ENCODE peak calls at places on chromosomes 7 and 10, in four cellular contexts. One of them, this sample, is unnamed.

GRCh38 chr10:111081595-111081994 is 4.8 kb downstream of the ADRA2A start:
- DNase-seq in prostate gland: no peak
- DNase-seq in heart left ventricle: no peak
- DNase-seq in uterus: no peak
- DNase-seq in this sample: no peak

GRCh38 chr7:87517136-87517805 is 41.8 kb upstream of the ABCB4 start:
- DNase-seq in prostate gland: no peak
- DNase-seq in heart left ventricle: no peak
- DNase-seq in uterus: no peak
- DNase-seq in this sample: no peak

GRCh38 chr10:90775351-90776028 is 82.3 kb downstream of the HTR7 start:
- DNase-seq in prostate gland: no peak
- DNase-seq in heart left ventricle: no peak
- DNase-seq in uterus: no peak
- DNase-seq in this sample: no peak

GRCh38 chr10:50604049-50604640 is 19.6 kb downstream of the SGMS1 start:
- DNase-seq in prostate gland: no peak
- DNase-seq in heart left ventricle: no peak
- DNase-seq in uterus: no peak
- DNase-seq in this sample: no peak

GRCh38 chr7:75596727-75597614 is 104.9 kb downstream of the SPDYE5 start:
- DNase-seq in prostate gland: no peak
- DNase-seq in heart left ventricle: no peak
- DNase-seq in uterus: no peak
- DNase-seq in this sample: no peak

GRCh38 chr7:120695848-120696247 is 162.1 kb downstream of the TSPAN12 start:
- DNase-seq in prostate gland: peak
- DNase-seq in heart left ventricle: no peak
- DNase-seq in uterus: no peak
- DNase-seq in this sample: no peak

GRCh38 chr10:118723467-118723866 is 31.3 kb downstream of the CACUL1 start:
- DNase-seq in prostate gland: no peak
- DNase-seq in heart left ventricle: no peak
- DNase-seq in uterus: no peak
- DNase-seq in this sample: no peak

GRCh38 chr7:142806957-142807356 is 36.2 kb downstream of the PRSS2 start:
- DNase-seq in prostate gland: no peak
- DNase-seq in heart left ventricle: no peak
- DNase-seq in uterus: no peak
- DNase-seq in this sample: no peak

GRCh38 chr7:112467867-112468266 is 12.9 kb upstream of the LSMEM1 start:
- DNase-seq in prostate gland: no peak
- DNase-seq in heart left ventricle: no peak
- DNase-seq in uterus: no peak
- DNase-seq in this sample: no peak

GRCh38 chr10:785539-786214 is 96.2 kb upstream of the DIP2C start:
- DNase-seq in prostate gland: no peak
- DNase-seq in heart left ventricle: peak
- DNase-seq in uterus: no peak
- DNase-seq in this sample: peak

GRCh38 chr7:30472771-30473392 is 5.7 kb downstream of the NOD1 start:
- DNase-seq in prostate gland: no peak
- DNase-seq in heart left ventricle: no peak
- DNase-seq in uterus: no peak
- DNase-seq in this sample: no peak

GRCh38 chr7:129482781-129483180 is 19.6 kb upstream of the SMKR1 start:
- DNase-seq in prostate gland: no peak
- DNase-seq in heart left ventricle: no peak
- DNase-seq in uterus: no peak
- DNase-seq in this sample: no peak

GRCh38 chr10:53013201-53013808 is 240.7 kb upstream of the MBL2 start:
- DNase-seq in prostate gland: no peak
- DNase-seq in heart left ventricle: no peak
- DNase-seq in uterus: no peak
- DNase-seq in this sample: no peak

GRCh38 chr7:47653550-47654351 is 71.8 kb upstream of the TNS3 start:
- DNase-seq in prostate gland: no peak
- DNase-seq in heart left ventricle: no peak
- DNase-seq in uterus: no peak
- DNase-seq in this sample: no peak

GRCh38 chr10:58637372-58637771 is 124.7 kb downstream of the BICC1 start:
- DNase-seq in prostate gland: no peak
- DNase-seq in heart left ventricle: no peak
- DNase-seq in uterus: no peak
- DNase-seq in this sample: no peak

GRCh38 chr10:112369495-112370423 is 4.2 kb upstream of the ACSL5 start:
- DNase-seq in prostate gland: no peak
- DNase-seq in heart left ventricle: no peak
- DNase-seq in uterus: no peak
- DNase-seq in this sample: peak

GRCh38 chr10:90742189-90742588 is 115.7 kb downstream of the HTR7 start:
- DNase-seq in prostate gland: no peak
- DNase-seq in heart left ventricle: no peak
- DNase-seq in uterus: no peak
- DNase-seq in this sample: no peak

GRCh38 chr10:60798031-60798430 is 19.8 kb downstream of the CDK1 start:
- DNase-seq in prostate gland: no peak
- DNase-seq in heart left ventricle: no peak
- DNase-seq in uterus: no peak
- DNase-seq in this sample: no peak

GRCh38 chr7:86645676-86646276 is 2.1 kb downstream of the GRM3 start:
- DNase-seq in prostate gland: no peak
- DNase-seq in heart left ventricle: no peak
- DNase-seq in uterus: no peak
- DNase-seq in this sample: no peak

GRCh38 chr7:36406156-36406555 is 16.5 kb downstream of the ANLN start:
- DNase-seq in prostate gland: no peak
- DNase-seq in heart left ventricle: no peak
- DNase-seq in uterus: no peak
- DNase-seq in this sample: no peak

GRCh38 chr10:28171468-28172235 is 131.2 kb downstream of the MPP7 start:
- DNase-seq in prostate gland: no peak
- DNase-seq in heart left ventricle: no peak
- DNase-seq in uterus: peak
- DNase-seq in this sample: peak

GRCh38 chr7:78542981-78543380 is 744.4 kb downstream of the PHTF2 start:
- DNase-seq in prostate gland: no peak
- DNase-seq in heart left ventricle: no peak
- DNase-seq in uterus: no peak
- DNase-seq in this sample: no peak

GRCh38 chr10:5551531-5552375 is 27.0 kb downstream of the CALML3 start:
- DNase-seq in prostate gland: no peak
- DNase-seq in heart left ventricle: peak
- DNase-seq in uterus: no peak
- DNase-seq in this sample: no peak

GRCh38 chr7:122549578-122549977 is 149.3 kb downstream of the RNF133 start:
- DNase-seq in prostate gland: no peak
- DNase-seq in heart left ventricle: no peak
- DNase-seq in uterus: no peak
- DNase-seq in this sample: no peak

GRCh38 chr7:30782690-30783089 is 11.5 kb downstream of the MINDY4 start:
- DNase-seq in prostate gland: no peak
- DNase-seq in heart left ventricle: no peak
- DNase-seq in uterus: no peak
- DNase-seq in this sample: no peak

GRCh38 chr7:29764227-29764626 is 42.1 kb upstream of the WIPF3 start:
- DNase-seq in prostate gland: no peak
- DNase-seq in heart left ventricle: no peak
- DNase-seq in uterus: no peak
- DNase-seq in this sample: no peak

GRCh38 chr7:99825873-99826272 is 1.9 kb upstream of the CYP3A43 start:
- DNase-seq in prostate gland: no peak
- DNase-seq in heart left ventricle: no peak
- DNase-seq in uterus: no peak
- DNase-seq in this sample: no peak

GRCh38 chr10:11638055-11638698 is 26.7 kb upstream of the USP6NL start:
- DNase-seq in prostate gland: no peak
- DNase-seq in heart left ventricle: no peak
- DNase-seq in uterus: no peak
- DNase-seq in this sample: no peak

GRCh38 chr10:7787857-7788639 is at the start of the genes ATP5F1C and KIN:
- DNase-seq in prostate gland: peak
- DNase-seq in heart left ventricle: peak
- DNase-seq in uterus: peak
- DNase-seq in this sample: peak

GRCh38 chr10:103197891-103198290 is 4.8 kb upstream of the NT5C2 start:
- DNase-seq in prostate gland: no peak
- DNase-seq in heart left ventricle: no peak
- DNase-seq in uterus: no peak
- DNase-seq in this sample: no peak

GRCh38 chr10:103199498-103199897 is 6.4 kb upstream of the NT5C2 start:
- DNase-seq in prostate gland: no peak
- DNase-seq in heart left ventricle: no peak
- DNase-seq in uterus: no peak
- DNase-seq in this sample: no peak

GRCh38 chr10:103193820-103194529 is 903 bp upstream of the NT5C2 start:
- DNase-seq in prostate gland: peak
- DNase-seq in heart left ventricle: no peak
- DNase-seq in uterus: peak
- DNase-seq in this sample: no peak

GRCh38 chr10:103198648-103199047 is 5.6 kb upstream of the NT5C2 start:
- DNase-seq in prostate gland: no peak
- DNase-seq in heart left ventricle: no peak
- DNase-seq in uterus: no peak
- DNase-seq in this sample: no peak

GRCh38 chr10:103197177-103197576 is 4.1 kb upstream of the NT5C2 start:
- DNase-seq in prostate gland: no peak
- DNase-seq in heart left ventricle: peak
- DNase-seq in uterus: no peak
- DNase-seq in this sample: no peak
- TF ChIP-seq POLR2A in prostate gland: no peak
- TF ChIP-seq POLR2A in heart left ventricle: no peak
- TF ChIP-seq POLR2A in uterus: no peak
- TF ChIP-seq POLR2A in this sample: no peak

DNA sequence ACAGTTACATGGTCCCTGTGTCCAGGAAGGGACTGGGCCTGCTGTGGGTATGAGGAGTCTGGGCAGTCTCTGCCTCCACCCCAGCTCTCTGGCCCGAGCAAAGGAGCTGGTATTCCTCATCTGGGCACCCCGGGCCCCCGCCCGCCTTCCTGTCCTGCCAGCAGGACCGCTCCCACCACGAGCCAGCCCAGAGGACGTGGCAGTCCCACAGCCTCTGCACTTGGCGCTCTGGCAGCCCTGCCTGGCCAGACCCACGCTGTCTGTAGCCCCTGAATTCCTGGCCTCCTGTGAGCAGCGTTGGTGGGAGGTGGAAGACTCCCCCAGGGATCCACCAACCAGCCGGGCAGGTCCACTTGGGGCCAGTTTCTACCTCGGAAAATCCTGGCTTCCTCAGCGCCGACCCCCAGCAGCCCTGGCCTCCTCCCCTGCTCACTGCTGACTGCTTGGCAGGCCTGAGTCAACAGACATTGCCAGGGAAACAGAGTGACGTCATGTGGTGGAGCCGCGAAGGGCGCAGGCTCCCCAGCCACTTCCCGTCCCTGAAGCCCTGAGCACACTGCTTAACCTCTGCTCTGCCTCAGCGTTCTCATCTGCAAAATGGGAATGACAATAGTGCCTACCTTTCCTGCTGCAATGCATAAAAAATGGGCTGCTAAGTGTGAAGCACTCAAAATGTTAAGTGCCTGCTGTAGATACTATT is 21.6 kb upstream of the LIMK1 start:
- DNase-seq in prostate gland: peak
- DNase-seq in heart left ventricle: peak
- DNase-seq in uterus: peak
- DNase-seq in this sample: peak
- TF ChIP-seq POLR2A in prostate gland: peak
- TF ChIP-seq POLR2A in heart left ventricle: no peak
- TF ChIP-seq POLR2A in uterus: peak
- TF ChIP-seq POLR2A in this sample: peak

GRCh38 chr7:23191022-23191421 is 9.2 kb downstream of the NUP42 start:
- DNase-seq in prostate gland: no peak
- DNase-seq in heart left ventricle: no peak
- DNase-seq in uterus: no peak
- DNase-seq in this sample: no peak
- TF ChIP-seq POLR2A in prostate gland: no peak
- TF ChIP-seq POLR2A in heart left ventricle: no peak
- TF ChIP-seq POLR2A in uterus: no peak
- TF ChIP-seq POLR2A in this sample: no peak

GRCh38 chr10:80078448-80079311 is at the start of gene TMEM254:
- DNase-seq in prostate gland: peak
- DNase-seq in heart left ventricle: peak
- DNase-seq in uterus: peak
- DNase-seq in this sample: peak
- TF ChIP-seq POLR2A in prostate gland: no peak
- TF ChIP-seq POLR2A in heart left ventricle: no peak
- TF ChIP-seq POLR2A in uterus: no peak
- TF ChIP-seq POLR2A in this sample: no peak

GRCh38 chr10:34570887-34571286 is 244.2 kb downstream of the PARD3 start:
- DNase-seq in prostate gland: no peak
- DNase-seq in heart left ventricle: no peak
- DNase-seq in uterus: no peak
- DNase-seq in this sample: no peak
- TF ChIP-seq POLR2A in prostate gland: no peak
- TF ChIP-seq POLR2A in heart left ventricle: no peak
- TF ChIP-seq POLR2A in uterus: no peak
- TF ChIP-seq POLR2A in this sample: no peak